ENCODE peak calls at places on chromosomes 5 and 9, in five cellular contexts. Y is cardiac muscle cell; L is right lobe of liver; W is naive thymus-derived CD4-positive, alpha-beta T cell; J is foreskin keratinocyte. P is an unnamed sample.
A peak's percentile ranks its signal among the peaks of the same experiment; 100 is the strongest.

GRCh38 chr9:81823672-81824554 is 104.3 kb upstream of the SPATA31D4 start:
- DNase-seq in L (no peak), J (no peak), W (no peak), Y (no peak), P (no peak)

GRCh38 chr5:62684310-62684709 is 105.7 kb downstream of the LRRC70 start:
- DNase-seq in Y (no peak), J (no peak), W (no peak), L (no peak), P (no peak)

GRCh38 chr9:8717146-8717545 is 917.6 kb upstream of the DMAC1 start:
- DNase-seq in W (no peak), L (no peak), Y (no peak), J (no peak), P (no peak)

GRCh38 chr5:83488821-83489220 is 17.3 kb downstream of the VCAN start:
- DNase-seq in L (no peak), Y (no peak), W (no peak), J (no peak), P (no peak)

GRCh38 chr9:131674425-131675421 is 65.2 kb downstream of the RAPGEF1 start:
- DNase-seq in W (no peak), L (peak; percentile 59), J (no peak), Y (no peak), P (peak; percentile 63)

GRCh38 chr5:134511796-134512660 is 13.4 kb upstream of the JADE2 start:
- DNase-seq in W (no peak), Y (peak; percentile 57), L (peak; percentile 86), J (no peak), P (no peak)

GRCh38 chr9:92001244-92001643 is 51.2 kb upstream of the ROR2 start:
- DNase-seq in J (no peak), Y (no peak), L (no peak), W (no peak), P (no peak)

GRCh38 chr9:126483468-126484056 is 130.2 kb upstream of the LMX1B start:
- DNase-seq in W (no peak), L (no peak), J (no peak), Y (no peak), P (no peak)

GRCh38 chr9:13898957-13899356 is 415.0 kb downstream of the NFIB start:
- DNase-seq in W (no peak), J (no peak), L (no peak), Y (no peak), P (no peak)

GRCh38 chr5:28281381-28281780 is 1243.0 kb upstream of the CDH9 start:
- DNase-seq in W (no peak), Y (no peak), L (no peak), J (peak; percentile 25), P (no peak)

GRCh38 chr5:51518607-51519006 is 135.4 kb downstream of the ISL1 start:
- DNase-seq in Y (peak; percentile 23), L (no peak), J (no peak), W (no peak), P (no peak)

GRCh38 chr9:22203371-22204138 is 194.4 kb upstream of the CDKN2B start:
- DNase-seq in Y (no peak), W (no peak), L (no peak), J (no peak), P (no peak)

DNA sequence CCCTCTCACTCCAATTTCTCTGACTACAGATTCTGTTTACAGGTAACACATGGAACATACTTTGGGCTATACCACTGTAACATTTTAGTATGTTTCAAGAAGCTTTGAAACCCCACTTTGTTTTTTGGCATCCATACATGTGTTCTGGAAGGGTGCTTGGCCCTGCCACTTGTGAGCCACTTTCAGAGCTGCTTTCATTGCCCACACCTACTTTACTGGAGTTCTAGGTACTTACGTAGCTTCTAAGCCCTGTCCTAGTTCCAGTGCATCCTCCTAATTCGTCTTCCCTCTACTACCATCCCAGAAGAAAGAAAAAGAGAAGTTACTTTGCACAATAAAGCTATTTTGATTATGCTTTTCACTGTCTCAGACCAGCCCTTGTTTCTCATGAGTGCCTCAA is 26.5 kb upstream of the C5orf47 start:
- DNase-seq in L (no peak), J (no peak), W (no peak), Y (no peak), P (no peak)
- H3K27ac ChIP-seq in L (no peak overlapping the region), J (no peak overlapping the region), W (no peak overlapping the region), Y (peak overlapping the region; percentile 78), P (no peak overlapping the region)

GRCh38 chr5:176383961-176384360 is 4.4 kb downstream of the NOP16 start:
- DNase-seq in J (no peak), W (no peak), Y (no peak), L (no peak), P (no peak)
- H3K27ac ChIP-seq in J (no peak overlapping the region), W (no peak overlapping the region), Y (no peak overlapping the region), L (no peak overlapping the region), P (no peak overlapping the region)

GRCh38 chr5:124905256-124905655 is 158.8 kb upstream of the ZNF608 start:
- DNase-seq in W (no peak), J (no peak), L (no peak), Y (no peak), P (no peak)
- H3K27ac ChIP-seq in W (no peak overlapping the region), J (no peak overlapping the region), L (no peak overlapping the region), Y (peak overlapping the region; percentile 90), P (no peak overlapping the region)

GRCh38 chr5:107812570-107813141 is 141.9 kb upstream of the EFNA5 start:
- DNase-seq in J (no peak), W (no peak), L (no peak), Y (peak; percentile 7), P (no peak)
- H3K27ac ChIP-seq in J (no peak overlapping the region), W (no peak overlapping the region), L (no peak overlapping the region), Y (no peak overlapping the region), P (no peak overlapping the region)

GRCh38 chr9:134683714-134684374 is 42.2 kb downstream of the COL5A1 start:
- DNase-seq in Y (no peak), J (no peak), W (no peak), L (peak; percentile 28), P (no peak)
- H3K27ac ChIP-seq in Y (no peak overlapping the region), J (no peak overlapping the region), W (no peak overlapping the region), L (no peak overlapping the region), P (no peak overlapping the region)

GRCh38 chr9:116990592-116990991 is 303.5 kb downstream of the TRIM32 start:
- DNase-seq in W (no peak), Y (no peak), J (peak; percentile 16), L (no peak), P (no peak)
- H3K27ac ChIP-seq in W (no peak overlapping the region), Y (no peak overlapping the region), J (no peak overlapping the region), L (no peak overlapping the region), P (no peak overlapping the region)

GRCh38 chr9:2466703-2467102 is 154.9 kb upstream of the VLDLR start:
- DNase-seq in L (no peak), W (no peak), J (no peak), Y (no peak), P (no peak)
- H3K27ac ChIP-seq in L (peak overlapping the region; percentile 72), W (no peak overlapping the region), J (no peak overlapping the region), Y (no peak overlapping the region), P (no peak overlapping the region)

DNA sequence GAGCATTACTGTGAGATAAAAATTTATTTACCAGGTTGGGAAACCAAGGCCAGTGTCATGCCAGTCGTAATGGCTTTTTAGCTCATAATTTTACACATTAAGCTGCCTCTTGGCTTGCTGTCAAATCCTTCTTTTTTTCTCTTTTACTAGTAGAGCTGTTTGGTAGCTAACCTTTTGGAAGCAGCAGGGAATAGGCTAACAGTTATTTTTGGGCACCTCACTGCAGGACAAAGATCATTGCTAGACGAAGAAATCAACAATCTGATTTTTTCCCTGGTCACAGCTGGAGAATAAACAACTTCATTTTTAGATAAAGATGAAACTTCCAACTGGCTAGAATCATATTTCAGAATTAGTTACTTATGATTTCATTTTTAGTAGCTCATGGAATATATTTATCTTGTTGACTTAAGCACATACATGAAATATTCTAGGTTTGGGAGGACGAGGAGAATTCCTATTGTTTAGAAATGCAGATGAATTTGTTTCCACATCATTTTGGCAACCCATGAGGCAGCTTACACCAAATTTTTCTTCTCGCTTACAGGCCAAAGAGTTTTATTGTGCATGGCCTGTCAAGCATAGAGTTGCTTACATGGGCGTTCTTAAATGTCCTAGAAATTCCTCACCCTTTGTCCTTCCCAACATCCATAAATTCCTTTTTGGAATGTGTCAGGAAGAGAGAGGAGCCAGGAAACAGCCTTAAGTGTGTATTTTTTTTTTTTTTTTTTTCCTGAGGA is 19.6 kb downstream of the TNC start:
- DNase-seq in J (no peak), Y (no peak), W (no peak), L (no peak), P (no peak)
- H3K27ac ChIP-seq in J (no peak overlapping the region), Y (no peak overlapping the region), W (no peak overlapping the region), L (no peak overlapping the region), P (no peak overlapping the region)

GRCh38 chr9:115442054-115442453 is 324.1 kb upstream of the TNC start:
- DNase-seq in L (no peak), W (no peak), J (peak; percentile 2), Y (no peak), P (no peak)

GRCh38 chr9:115444941-115445340 is 327.0 kb upstream of the TNC start:
- DNase-seq in J (no peak), Y (no peak), L (no peak), W (no peak), P (no peak)

GRCh38 chr9:115443890-115444289 is 325.9 kb upstream of the TNC start:
- DNase-seq in L (no peak), Y (no peak), J (no peak), W (no peak), P (no peak)
- H3K27ac ChIP-seq in L (no peak overlapping the region), Y (no peak overlapping the region), J (no peak overlapping the region), W (no peak overlapping the region), P (no peak overlapping the region)

GRCh38 chr9:133706651-133707050 is 31.5 kb downstream of the SARDH start:
- DNase-seq in Y (no peak), L (peak; percentile 52), J (no peak), W (no peak), P (no peak)
- H3K27ac ChIP-seq in Y (no peak overlapping the region), L (no peak overlapping the region), J (no peak overlapping the region), W (peak overlapping the region; percentile 39), P (peak overlapping the region; percentile 31)

P was measured in OCI-LY7.